ENCODE peak calls at places on chromosome 13, in eight cellular contexts. C is IMR-90, D is dorsolateral prefrontal cortex, I is foreskin fibroblast, W is BJ, O is neural progenitor cell, F is uterus, B is tibial artery. L is an unnamed sample.

GRCh38 chr13:80274643-80275042 is 66.3 kb downstream of the SPRY2 start:
- DNase-seq in F (no peak), D (no peak), C (peak), B (no peak), W (no peak), I (no peak), O (no peak), L (no peak)

GRCh38 chr13:38697197-38697596 is 10.3 kb downstream of the FREM2 start:
- DNase-seq in F (no peak), C (no peak), D (no peak), O (no peak), W (no peak), I (no peak), B (no peak), L (no peak)

GRCh38 chr13:86585826-86586225 is 786.6 kb upstream of the SLITRK6 start:
- DNase-seq in F (no peak), W (peak), C (peak), B (peak), D (no peak), O (no peak), I (peak), L (peak)

GRCh38 chr13:100767192-100767591 is 92.6 kb upstream of the TMTC4 start:
- DNase-seq in F (no peak), O (no peak), B (no peak), W (no peak), C (no peak), I (no peak), D (no peak), L (no peak)

GRCh38 chr13:101916108-101916757 is 463.8 kb downstream of the ITGBL1 start:
- DNase-seq in C (no peak), I (peak), D (peak), B (no peak), O (peak), W (no peak), F (no peak), L (no peak)

GRCh38 chr13:108769213-108770070 is 140.0 kb downstream of the MYO16 start:
- DNase-seq in W (no peak), B (no peak), D (no peak), I (no peak), F (no peak), C (no peak), O (no peak), L (no peak)

GRCh38 chr13:110563463-110563774 is 1.9 kb upstream of the RAB20 start:
- DNase-seq in B (no peak), O (no peak), D (peak), I (no peak), W (no peak), F (no peak), C (no peak), L (no peak)

GRCh38 chr13:27309967-27310598 is 39.5 kb downstream of the RASL11A start:
- DNase-seq in D (no peak), W (peak), I (peak), F (no peak), C (peak), O (no peak), B (no peak), L (no peak)

GRCh38 chr13:113849546-113849945 is 14.3 kb downstream of the GAS6 start:
- DNase-seq in C (no peak), W (no peak), I (no peak), D (no peak), O (no peak), B (no peak), F (no peak), L (no peak)

GRCh38 chr13:113927661-113928581 is 46.0 kb downstream of the C13orf46 start:
- DNase-seq in W (peak), C (peak), F (peak), D (no peak), B (peak), O (no peak), I (peak), L (peak)

GRCh38 chr13:32737679-32738078 is 151.4 kb downstream of the PDS5B start:
- DNase-seq in I (no peak), B (no peak), O (no peak), C (no peak), D (no peak), F (no peak), W (no peak), L (no peak)

GRCh38 chr13:32737111-32737571 is 150.9 kb downstream of the PDS5B start:
- DNase-seq in W (no peak), O (no peak), D (no peak), B (no peak), F (no peak), C (no peak), I (no peak), L (no peak)

GRCh38 chr13:32735859-32736258 is 149.6 kb downstream of the PDS5B start:
- DNase-seq in I (no peak), O (no peak), W (no peak), C (no peak), D (no peak), F (no peak), B (no peak), L (no peak)

GRCh38 chr13:32734511-32734910 is 148.3 kb downstream of the PDS5B start:
- DNase-seq in D (no peak), I (peak), B (no peak), C (peak), O (no peak), W (no peak), F (no peak), L (peak)

DNA sequence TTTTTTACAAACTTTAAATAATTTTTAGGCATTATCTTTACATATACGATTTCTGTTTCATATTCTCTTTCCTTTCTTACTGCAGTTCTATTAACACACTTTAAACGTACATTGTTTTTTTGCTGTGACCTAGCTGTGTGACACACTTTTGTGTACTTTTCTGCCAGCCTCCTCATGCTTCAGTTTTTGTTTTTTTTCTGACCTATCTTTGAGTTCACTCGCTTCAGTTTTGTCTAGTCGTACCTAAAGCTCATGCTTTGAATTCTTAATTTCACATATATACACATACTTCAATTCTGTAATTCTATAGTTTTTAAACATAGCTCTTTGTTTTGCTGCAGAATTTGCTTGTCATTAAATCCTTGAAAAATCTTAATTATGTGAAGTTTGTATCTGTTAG is 150.4 kb downstream of the PDS5B start:
- DNase-seq in F (no peak), O (no peak), B (no peak), W (no peak), D (no peak), C (no peak), I (no peak), L (no peak)
- H3K4me3 ChIP-seq in F (peak), O (no peak), B (peak), W (no peak), D (peak), C (no peak), I (no peak), L (no peak)

GRCh38 chr13:74162782-74163181 is 28.6 kb upstream of the KLF12 start:
- DNase-seq in I (no peak), B (no peak), O (no peak), W (no peak), F (no peak), C (no peak), D (no peak), L (no peak)

GRCh38 chr13:74166286-74166685 is 32.1 kb upstream of the KLF12 start:
- DNase-seq in C (peak), W (no peak), D (no peak), B (no peak), I (no peak), F (no peak), O (no peak), L (no peak)

GRCh38 chr13:74171621-74172020 is 37.4 kb upstream of the KLF12 start:
- DNase-seq in F (no peak), D (no peak), B (no peak), I (no peak), W (no peak), C (no peak), O (no peak), L (no peak)

GRCh38 chr13:74173822-74174221 is 39.6 kb upstream of the KLF12 start:
- DNase-seq in D (no peak), B (no peak), I (no peak), O (no peak), C (no peak), F (no peak), W (no peak), L (no peak)

DNA sequence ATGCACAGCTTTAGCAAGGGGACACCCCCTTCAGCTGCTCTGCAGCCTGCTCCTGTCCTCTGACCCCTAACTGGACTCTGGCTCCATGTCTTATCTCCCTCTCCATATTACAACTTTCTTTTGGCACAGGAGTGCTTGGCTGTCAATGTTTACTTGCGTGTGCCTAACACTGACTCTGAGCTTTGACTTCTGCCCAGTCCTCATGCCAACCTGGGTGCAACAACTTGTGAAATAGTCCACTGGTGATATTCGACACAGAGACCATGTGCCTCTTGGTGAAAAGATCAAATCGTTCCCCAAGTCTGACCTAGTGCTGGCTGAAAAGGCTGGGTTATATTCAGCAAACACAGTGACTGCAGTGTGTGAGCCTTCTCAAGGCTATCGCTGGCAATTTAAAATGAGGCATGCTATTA is 34.1 kb upstream of the KLF12 start:
- DNase-seq in W (no peak), C (no peak), I (no peak), O (no peak), B (no peak), F (no peak), D (no peak), L (no peak)
- H3K4me3 ChIP-seq in W (no peak), C (no peak), I (no peak), O (no peak), B (no peak), F (no peak), D (no peak), L (no peak)

GRCh38 chr13:24050292-24050711 is 110.2 kb upstream of the SPATA13 start:
- DNase-seq in O (no peak), B (no peak), F (peak), W (no peak), C (peak), D (peak), I (peak), L (no peak)
- H3K4me3 ChIP-seq in O (no peak), B (no peak), F (no peak), W (no peak), C (no peak), D (no peak), I (no peak), L (no peak)

GRCh38 chr13:30872685-30873443 is 33.2 kb upstream of the MEDAG start:
- DNase-seq in B (peak), O (peak), C (peak), D (no peak), F (peak), W (peak), I (peak), L (peak)
- H3K4me3 ChIP-seq in B (no peak), O (no peak), C (no peak), D (no peak), F (no peak), W (no peak), I (no peak), L (no peak)

DNA sequence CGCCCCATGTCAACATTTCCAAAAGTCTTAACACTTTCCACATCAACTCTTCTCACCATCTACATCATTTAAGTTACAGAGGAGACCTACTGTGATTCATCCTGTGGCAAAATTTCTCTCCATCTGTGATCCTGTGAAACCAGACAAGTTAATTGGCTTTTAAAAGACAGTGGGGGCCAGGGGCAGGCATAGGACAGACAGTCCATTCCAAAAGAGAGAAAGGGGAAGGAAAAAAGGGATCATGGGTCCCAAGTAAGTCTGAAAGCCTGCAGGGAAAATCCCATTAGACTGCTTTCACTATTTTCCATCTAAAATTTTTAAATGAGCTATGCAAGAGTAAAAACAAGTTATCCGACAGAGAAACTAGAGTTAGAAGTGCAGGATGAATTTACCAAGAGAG is 121.0 kb downstream of the MRPL57 start:
- DNase-seq in C (no peak), D (no peak), W (no peak), I (no peak), F (no peak), B (no peak), O (peak), L (no peak)
- H3K4me3 ChIP-seq in C (peak), D (peak), W (no peak), I (peak), F (peak), B (peak), O (peak), L (peak)

GRCh38 chr13:35388456-35388855 is 88.0 kb downstream of the MAB21L1 start:
- DNase-seq in B (no peak), I (no peak), C (no peak), D (no peak), F (no peak), W (no peak), O (no peak), L (peak)

GRCh38 chr13:35393886-35394285 is 82.6 kb downstream of the MAB21L1 start:
- DNase-seq in F (no peak), W (no peak), O (no peak), C (no peak), I (no peak), B (no peak), D (no peak), L (no peak)

GRCh38 chr13:35392768-35393167 is 83.7 kb downstream of the MAB21L1 start:
- DNase-seq in F (no peak), D (no peak), B (no peak), C (no peak), W (no peak), O (no peak), I (no peak), L (no peak)

GRCh38 chr13:35389535-35389934 is 87.0 kb downstream of the MAB21L1 start:
- DNase-seq in D (no peak), W (no peak), B (no peak), F (no peak), O (no peak), I (no peak), C (no peak), L (no peak)

DNA sequence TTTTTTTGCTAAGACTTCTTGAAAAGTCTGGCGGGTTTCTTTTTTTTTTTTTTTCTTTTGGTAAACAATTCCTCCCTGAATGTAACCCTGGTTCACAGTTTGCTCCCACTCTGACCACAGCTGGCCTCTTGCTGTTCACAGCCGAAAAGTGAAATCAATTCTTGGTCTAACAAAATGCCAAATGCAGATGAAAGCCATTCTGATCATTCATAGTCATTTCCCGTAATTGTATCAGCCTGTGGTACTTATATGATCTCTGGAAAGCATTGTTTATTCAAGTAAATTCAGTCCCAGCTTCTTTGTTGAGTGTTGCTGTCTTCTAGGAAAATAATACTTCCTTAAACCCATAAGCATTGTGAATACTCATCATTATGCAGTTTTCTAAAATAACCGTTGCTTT is 87.5 kb downstream of the MAB21L1 start:
- DNase-seq in D (no peak), I (peak), W (no peak), C (peak), O (no peak), F (no peak), B (no peak), L (peak)
- H3K4me3 ChIP-seq in D (no peak), I (peak), W (peak), C (no peak), O (no peak), F (no peak), B (peak), L (no peak)